ENCODE peak calls at places on chromosome 1, in five cellular contexts. Y is DMS 273 treated with DMSO at 0.1 percent for 48 hours, L is iPS-NIHi11, Z is B cell, U is NCI-H1436. H is an unnamed sample.
A peak's percentile ranks its signal among the peaks of the same experiment; 100 is the strongest.

GRCh38 chr1:82449671-82450070 is 648.9 kb downstream of the ADGRL2 start:
- DNase-seq in Y (no peak), U (no peak), L (no peak), Z (no peak), H (no peak)

GRCh38 chr1:186082235-186082937 is 292.7 kb downstream of the TPR start:
- DNase-seq in L (peak; percentile 26), Y (peak; percentile 65), Z (peak; percentile 83), U (peak; percentile 31), H (no peak)

GRCh38 chr1:89844236-89844807 is 23.5 kb downstream of the LRRC8D start:
- DNase-seq in U (no peak), L (no peak), Y (no peak), Z (no peak), H (no peak)

GRCh38 chr1:155873860-155874259 is 14.5 kb downstream of the SYT11 start:
- DNase-seq in Z (no peak), U (no peak), L (no peak), Y (no peak), H (no peak)

GRCh38 chr1:157307491-157307890 is 169.3 kb upstream of the ETV3 start:
- DNase-seq in Z (no peak), Y (no peak), L (no peak), U (no peak), H (no peak)

GRCh38 chr1:78491311-78492071 is 717 bp downstream of the PTGFR start:
- DNase-seq in Y (no peak), L (peak; percentile 40), U (no peak), Z (no peak), H (no peak)

GRCh38 chr1:161486806-161487482 is 18.3 kb upstream of the FCGR2A start:
- DNase-seq in Z (peak; percentile 66), L (peak; percentile 71), U (peak; percentile 20), Y (peak; percentile 29), H (peak; percentile 55)

GRCh38 chr1:231938651-231939050 is 312.1 kb downstream of the DISC1 start:
- DNase-seq in U (no peak), Y (no peak), L (no peak), Z (no peak), H (no peak)

GRCh38 chr1:94362466-94363058 is 55.6 kb upstream of the ABCD3 start:
- DNase-seq in Y (no peak), Z (no peak), L (no peak), U (no peak), H (no peak)

GRCh38 chr1:62180649-62181048 is 14.0 kb upstream of the L1TD1 start:
- DNase-seq in Z (no peak), U (no peak), L (no peak), Y (peak; percentile 42), H (no peak)

GRCh38 chr1:206479164-206480125 is 9.2 kb downstream of the IKBKE start:
- DNase-seq in L (peak; percentile 93), U (peak; percentile 81), Z (peak; percentile 72), Y (peak; percentile 36), H (peak; percentile 85)

GRCh38 chr1:30460661-30461060 is 262.7 kb downstream of the MATN1 start:
- DNase-seq in L (no peak), U (no peak), Z (peak; percentile 13), Y (no peak), H (no peak)

GRCh38 chr1:243508964-243509363 is 253.1 kb downstream of the SDCCAG8 start:
- DNase-seq in U (no peak), L (no peak), Z (no peak), Y (no peak), H (no peak)

H was measured in NT2/D1.